ENCODE peak calls at places on chromosomes 6 and 20, in six cellular contexts. One of them, this sample, is unnamed.

GRCh38 chr20:4684837-4685413 is 36.8 kb upstream of the PRND start:
- DNase-seq in progenitor cell of endocrine pancreas: no peak
- DNase-seq in OCI-LY7: no peak
- DNase-seq in HTR-8/SVneo: no peak
- DNase-seq in stimulated activated CD4-positive, alpha-beta T cell treated with anti-CD3 and anti-CD28 coated beads, Interleukin-4, amount 100 ng/mL, for 1 hour: no peak
- DNase-seq in CD4-positive, alpha-beta T cell: no peak
- DNase-seq in this sample: no peak

GRCh38 chr20:59365611-59366284 is 65.3 kb downstream of the EDN3 start:
- DNase-seq in progenitor cell of endocrine pancreas: no peak
- DNase-seq in OCI-LY7: no peak
- DNase-seq in HTR-8/SVneo: no peak
- DNase-seq in stimulated activated CD4-positive, alpha-beta T cell treated with anti-CD3 and anti-CD28 coated beads, Interleukin-4, amount 100 ng/mL, for 1 hour: no peak
- DNase-seq in CD4-positive, alpha-beta T cell: no peak
- DNase-seq in this sample: peak

GRCh38 chr6:49548613-49549304 is 1.7 kb upstream of the C6orf141 start:
- DNase-seq in progenitor cell of endocrine pancreas: no peak
- DNase-seq in OCI-LY7: no peak
- DNase-seq in HTR-8/SVneo: no peak
- DNase-seq in stimulated activated CD4-positive, alpha-beta T cell treated with anti-CD3 and anti-CD28 coated beads, Interleukin-4, amount 100 ng/mL, for 1 hour: no peak
- DNase-seq in CD4-positive, alpha-beta T cell: no peak
- DNase-seq in this sample: no peak

GRCh38 chr20:36666181-36666740 is 20.3 kb upstream of the SLA2 start:
- DNase-seq in progenitor cell of endocrine pancreas: no peak
- DNase-seq in OCI-LY7: peak
- DNase-seq in HTR-8/SVneo: no peak
- DNase-seq in stimulated activated CD4-positive, alpha-beta T cell treated with anti-CD3 and anti-CD28 coated beads, Interleukin-4, amount 100 ng/mL, for 1 hour: no peak
- DNase-seq in CD4-positive, alpha-beta T cell: no peak
- DNase-seq in this sample: no peak

GRCh38 chr6:73079611-73079955 is 145.7 kb downstream of the KHDC1L start:
- DNase-seq in progenitor cell of endocrine pancreas: no peak
- DNase-seq in OCI-LY7: no peak
- DNase-seq in HTR-8/SVneo: peak
- DNase-seq in stimulated activated CD4-positive, alpha-beta T cell treated with anti-CD3 and anti-CD28 coated beads, Interleukin-4, amount 100 ng/mL, for 1 hour: no peak
- DNase-seq in CD4-positive, alpha-beta T cell: no peak
- DNase-seq in this sample: no peak

GRCh38 chr20:40667503-40667902 is 21.5 kb downstream of the MAFB start:
- DNase-seq in progenitor cell of endocrine pancreas: no peak
- DNase-seq in OCI-LY7: no peak
- DNase-seq in HTR-8/SVneo: no peak
- DNase-seq in stimulated activated CD4-positive, alpha-beta T cell treated with anti-CD3 and anti-CD28 coated beads, Interleukin-4, amount 100 ng/mL, for 1 hour: no peak
- DNase-seq in CD4-positive, alpha-beta T cell: no peak
- DNase-seq in this sample: no peak

GRCh38 chr6:4687989-4688947 is 87.9 kb upstream of the CDYL start:
- DNase-seq in progenitor cell of endocrine pancreas: no peak
- DNase-seq in OCI-LY7: no peak
- DNase-seq in HTR-8/SVneo: peak
- DNase-seq in stimulated activated CD4-positive, alpha-beta T cell treated with anti-CD3 and anti-CD28 coated beads, Interleukin-4, amount 100 ng/mL, for 1 hour: no peak
- DNase-seq in CD4-positive, alpha-beta T cell: no peak
- DNase-seq in this sample: no peak

GRCh38 chr6:107612762-107613415 is 123.0 kb downstream of the SOBP start:
- DNase-seq in progenitor cell of endocrine pancreas: no peak
- DNase-seq in OCI-LY7: no peak
- DNase-seq in HTR-8/SVneo: no peak
- DNase-seq in stimulated activated CD4-positive, alpha-beta T cell treated with anti-CD3 and anti-CD28 coated beads, Interleukin-4, amount 100 ng/mL, for 1 hour: no peak
- DNase-seq in CD4-positive, alpha-beta T cell: no peak
- DNase-seq in this sample: no peak

GRCh38 chr6:36129889-36130671 is at the start of gene MAPK13:
- DNase-seq in progenitor cell of endocrine pancreas: peak
- DNase-seq in OCI-LY7: no peak
- DNase-seq in HTR-8/SVneo: no peak
- DNase-seq in stimulated activated CD4-positive, alpha-beta T cell treated with anti-CD3 and anti-CD28 coated beads, Interleukin-4, amount 100 ng/mL, for 1 hour: peak
- DNase-seq in CD4-positive, alpha-beta T cell: peak
- DNase-seq in this sample: peak

GRCh38 chr6:68226460-68226859 is 408.6 kb upstream of the ADGRB3 start:
- DNase-seq in progenitor cell of endocrine pancreas: no peak
- DNase-seq in OCI-LY7: peak
- DNase-seq in HTR-8/SVneo: no peak
- DNase-seq in stimulated activated CD4-positive, alpha-beta T cell treated with anti-CD3 and anti-CD28 coated beads, Interleukin-4, amount 100 ng/mL, for 1 hour: no peak
- DNase-seq in CD4-positive, alpha-beta T cell: no peak
- DNase-seq in this sample: peak

GRCh38 chr6:136609878-136610706 is 59.9 kb upstream of the MAP7 start:
- DNase-seq in progenitor cell of endocrine pancreas: no peak
- DNase-seq in OCI-LY7: no peak
- DNase-seq in HTR-8/SVneo: peak
- DNase-seq in stimulated activated CD4-positive, alpha-beta T cell treated with anti-CD3 and anti-CD28 coated beads, Interleukin-4, amount 100 ng/mL, for 1 hour: no peak
- DNase-seq in CD4-positive, alpha-beta T cell: no peak
- DNase-seq in this sample: peak

GRCh38 chr6:161370882-161371281 is 97.0 kb upstream of the AGPAT4 start:
- DNase-seq in progenitor cell of endocrine pancreas: peak
- DNase-seq in OCI-LY7: peak
- DNase-seq in HTR-8/SVneo: peak
- DNase-seq in stimulated activated CD4-positive, alpha-beta T cell treated with anti-CD3 and anti-CD28 coated beads, Interleukin-4, amount 100 ng/mL, for 1 hour: peak
- DNase-seq in CD4-positive, alpha-beta T cell: peak
- DNase-seq in this sample: peak

GRCh38 chr20:32569380-32570305 is 15.5 kb downstream of the NOL4L start:
- DNase-seq in progenitor cell of endocrine pancreas: no peak
- DNase-seq in OCI-LY7: no peak
- DNase-seq in HTR-8/SVneo: no peak
- DNase-seq in stimulated activated CD4-positive, alpha-beta T cell treated with anti-CD3 and anti-CD28 coated beads, Interleukin-4, amount 100 ng/mL, for 1 hour: no peak
- DNase-seq in CD4-positive, alpha-beta T cell: no peak
- DNase-seq in this sample: no peak

GRCh38 chr20:20463933-20464374 is 96.0 kb downstream of the INSM1 start:
- DNase-seq in progenitor cell of endocrine pancreas: no peak
- DNase-seq in OCI-LY7: peak
- DNase-seq in HTR-8/SVneo: no peak
- DNase-seq in stimulated activated CD4-positive, alpha-beta T cell treated with anti-CD3 and anti-CD28 coated beads, Interleukin-4, amount 100 ng/mL, for 1 hour: no peak
- DNase-seq in CD4-positive, alpha-beta T cell: no peak
- DNase-seq in this sample: peak

GRCh38 chr20:44203161-44203560 is 7.4 kb downstream of the OSER1 start:
- DNase-seq in progenitor cell of endocrine pancreas: no peak
- DNase-seq in OCI-LY7: no peak
- DNase-seq in HTR-8/SVneo: no peak
- DNase-seq in stimulated activated CD4-positive, alpha-beta T cell treated with anti-CD3 and anti-CD28 coated beads, Interleukin-4, amount 100 ng/mL, for 1 hour: no peak
- DNase-seq in CD4-positive, alpha-beta T cell: no peak
- DNase-seq in this sample: no peak

GRCh38 chr6:3426817-3427739 is 29.8 kb downstream of the SLC22A23 start:
- DNase-seq in progenitor cell of endocrine pancreas: no peak
- DNase-seq in OCI-LY7: no peak
- DNase-seq in HTR-8/SVneo: no peak
- DNase-seq in stimulated activated CD4-positive, alpha-beta T cell treated with anti-CD3 and anti-CD28 coated beads, Interleukin-4, amount 100 ng/mL, for 1 hour: no peak
- DNase-seq in CD4-positive, alpha-beta T cell: no peak
- DNase-seq in this sample: no peak

GRCh38 chr20:51514252-51514651 is 28.3 kb downstream of the NFATC2 start:
- DNase-seq in progenitor cell of endocrine pancreas: no peak
- DNase-seq in OCI-LY7: no peak
- DNase-seq in HTR-8/SVneo: no peak
- DNase-seq in stimulated activated CD4-positive, alpha-beta T cell treated with anti-CD3 and anti-CD28 coated beads, Interleukin-4, amount 100 ng/mL, for 1 hour: no peak
- DNase-seq in CD4-positive, alpha-beta T cell: no peak
- DNase-seq in this sample: no peak

GRCh38 chr6:164045082-164045481 is 630.6 kb downstream of the QKI start:
- DNase-seq in progenitor cell of endocrine pancreas: no peak
- DNase-seq in OCI-LY7: no peak
- DNase-seq in HTR-8/SVneo: no peak
- DNase-seq in stimulated activated CD4-positive, alpha-beta T cell treated with anti-CD3 and anti-CD28 coated beads, Interleukin-4, amount 100 ng/mL, for 1 hour: no peak
- DNase-seq in CD4-positive, alpha-beta T cell: no peak
- DNase-seq in this sample: no peak

This sample was measured in NCI-H1417.